ENCODE peak calls at places on chromosomes 1 and 21, in four cellular contexts. Z, B, E and R are unnamed samples.

GRCh38 chr1:226119169-226119568 is 56.7 kb downstream of the H3-3A start:
- DNase-seq in E (no peak), Z (no peak), B (no peak), R (no peak)

GRCh38 chr1:96525657-96526613 is 195.6 kb upstream of the PTBP2 start:
- DNase-seq in B (no peak), Z (no peak), E (no peak), R (no peak)

GRCh38 chr1:108316545-108316944 is 72.7 kb upstream of the NBPF4 start:
- DNase-seq in Z (no peak), B (no peak), E (peak), R (no peak)

GRCh38 chr1:77382361-77382760 is 100.5 kb downstream of the AK5 start:
- DNase-seq in E (no peak), Z (no peak), B (no peak), R (no peak)

GRCh38 chr21:42833439-42833815 is 45.9 kb downstream of the WDR4 start:
- DNase-seq in B (no peak), E (no peak), Z (peak), R (peak)

GRCh38 chr21:34180826-34181359 is 107.5 kb downstream of the MRPS6 start:
- DNase-seq in Z (no peak), B (no peak), E (no peak), R (no peak)

GRCh38 chr1:162420120-162420519 is 8.2 kb upstream of the SH2D1B start:
- DNase-seq in E (no peak), B (no peak), Z (no peak), R (no peak)

GRCh38 chr1:248853668-248854375 is 5.1 kb downstream of the ZNF692 start:
- DNase-seq in Z (no peak), B (no peak), E (no peak), R (no peak)

GRCh38 chr1:205448540-205449253 is 7.1 kb downstream of the BLACAT1 start:
- DNase-seq in B (no peak), E (no peak), Z (no peak), R (no peak)

GRCh38 chr1:100530901-100531487 is 6.9 kb upstream of the GPR88 start:
- DNase-seq in B (no peak), Z (no peak), E (no peak), R (no peak)

GRCh38 chr1:20633190-20634064 is at the start of gene PINK1:
- DNase-seq in E (peak), Z (peak), B (peak), R (peak)
- TF ChIP-seq POLR2A in E (peak), Z (peak), B (peak), R (peak)

DNA sequence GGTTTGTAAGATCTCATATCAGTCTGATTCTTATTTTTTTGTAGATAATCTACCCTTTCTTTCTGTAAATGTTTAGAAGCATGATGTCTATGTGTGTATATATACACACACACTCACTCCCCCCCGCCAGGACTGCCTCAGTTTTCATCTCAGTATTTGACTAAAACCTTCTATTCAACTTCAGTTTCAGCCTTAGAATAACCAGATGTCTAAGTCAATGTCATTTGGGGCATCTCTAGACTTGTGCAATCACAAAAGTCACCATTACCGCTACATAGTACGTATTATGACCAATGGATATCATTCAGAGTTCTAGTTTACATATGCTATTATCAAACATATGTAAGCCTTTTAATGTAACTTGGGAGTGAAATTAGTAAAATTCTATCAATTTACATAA is 53.3 kb upstream of the BOLA1 start:
- DNase-seq in B (no peak), E (no peak), Z (no peak), R (no peak)
- TF ChIP-seq POLR2A in B (no peak), E (no peak), Z (no peak), R (no peak)

GRCh38 chr1:42816600-42817439 is at the start of the genes ERMAP and SVBP:
- DNase-seq in E (peak), Z (peak), B (peak), R (peak)
- TF ChIP-seq POLR2A in E (peak), Z (peak), B (peak), R (peak)

DNA sequence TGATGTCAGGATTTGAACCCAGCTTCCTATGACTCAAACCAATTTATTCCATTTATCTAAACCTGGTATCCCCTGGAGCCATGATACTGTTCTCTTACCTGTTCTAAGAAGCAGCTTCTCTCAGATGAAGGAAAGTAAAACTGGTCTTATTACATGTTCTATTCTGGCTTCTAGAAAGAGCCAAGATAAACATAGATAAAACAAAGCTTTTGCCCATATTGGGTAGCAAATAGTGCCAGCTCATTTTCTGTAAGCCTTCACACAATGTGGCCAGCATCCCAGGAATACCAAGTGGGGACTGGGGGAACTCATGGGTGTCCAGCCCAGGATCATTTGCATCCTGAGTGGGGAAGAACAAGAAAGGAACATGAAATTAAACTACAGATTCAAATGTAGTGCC is 53.5 kb upstream of the EPHA8 start:
- DNase-seq in Z (no peak), B (peak), E (no peak), R (no peak)
- TF ChIP-seq POLR2A in Z (no peak), B (no peak), E (no peak), R (no peak)

GRCh38 chr1:31939484-31940329 is 1.5 kb upstream of the PTP4A2 start:
- DNase-seq in Z (peak), E (peak), B (peak), R (peak)

GRCh38 chr1:31936966-31937299 is 1.2 kb downstream of the PTP4A2 start:
- DNase-seq in B (peak), Z (no peak), E (no peak), R (no peak)

GRCh38 chr1:31937300-31938183 is 626 bp downstream of the PTP4A2 start:
- DNase-seq in Z (no peak), B (peak), E (peak), R (peak)

GRCh38 chr1:31936278-31936965 is 1.7 kb downstream of the PTP4A2 start:
- DNase-seq in B (no peak), E (no peak), Z (no peak), R (peak)

GRCh38 chr1:31938184-31938975 is at the start of gene PTP4A2:
- DNase-seq in E (peak), B (peak), Z (peak), R (peak)
- TF ChIP-seq POLR2A in E (peak), B (peak), Z (peak), R (peak)

GRCh38 chr1:954927-955326 is 4.1 kb downstream of the NOC2L start:
- DNase-seq in B (no peak), Z (no peak), E (no peak), R (no peak)
- TF ChIP-seq POLR2A in B (no peak), Z (no peak), E (no peak), R (no peak)

GRCh38 chr1:31788138-31788824 is 24.1 kb upstream of the ADGRB2 start:
- DNase-seq in B (peak), E (peak), Z (peak), R (peak)
- TF ChIP-seq POLR2A in B (peak), E (peak), Z (peak), R (peak)